ENCODE peak calls at places on chromosomes 11 and 22, in nine cellular contexts. I, L, O, S, H, J, F, V and B are unnamed samples.

GRCh38 chr22:16949561-16949960 is 58.5 kb downstream of the GAB4 start:
- DNase-seq in I (no peak), L (no peak), O (no peak), S (no peak), H (no peak), J (no peak), F (no peak), V (no peak), B (no peak)

GRCh38 chr11:86303257-86303656 is 1.2 kb downstream of the HIKESHI start:
- DNase-seq in I (no peak), L (no peak), O (no peak), S (peak; percentile 6), H (no peak), J (no peak), F (peak; percentile 39), V (no peak), B (no peak)

GRCh38 chr11:2592559-2593392 is 107.0 kb downstream of the KCNQ1OT1 start:
- DNase-seq in I (no peak), L (no peak), O (no peak), S (no peak), H (peak; percentile 10), J (no peak), F (no peak), V (no peak), B (no peak)

GRCh38 chr11:122398851-122399250 is 256.7 kb upstream of the UBASH3B start:
- DNase-seq in I (no peak), L (no peak), O (no peak), S (no peak), H (no peak), J (no peak), F (no peak), V (no peak), B (no peak)

GRCh38 chr11:70422692-70423522 is 24.6 kb downstream of the CTTN start:
- DNase-seq in I (no peak), L (no peak), O (no peak), S (no peak), H (no peak), J (no peak), F (no peak), V (no peak), B (no peak)

GRCh38 chr22:30922151-30922611 is 46.4 kb downstream of the MORC2 start:
- DNase-seq in I (peak; percentile 55), L (peak; percentile 69), O (peak; percentile 84), S (peak; percentile 11), H (peak; percentile 87), J (no peak), F (peak; percentile 25), V (peak; percentile 82), B (no peak)

GRCh38 chr11:23540101-23540561 is 679.9 kb upstream of the CCDC179 start:
- DNase-seq in I (no peak), L (no peak), O (peak; percentile 44), S (peak; percentile 32), H (peak; percentile 28), J (peak; percentile 41), F (peak; percentile 77), V (no peak), B (no peak)

GRCh38 chr22:28798810-28799124 is 1.6 kb downstream of the XBP1 start:
- DNase-seq in I (no peak), L (no peak), O (no peak), S (peak; percentile 11), H (no peak), J (no peak), F (no peak), V (no peak), B (no peak)

DNA sequence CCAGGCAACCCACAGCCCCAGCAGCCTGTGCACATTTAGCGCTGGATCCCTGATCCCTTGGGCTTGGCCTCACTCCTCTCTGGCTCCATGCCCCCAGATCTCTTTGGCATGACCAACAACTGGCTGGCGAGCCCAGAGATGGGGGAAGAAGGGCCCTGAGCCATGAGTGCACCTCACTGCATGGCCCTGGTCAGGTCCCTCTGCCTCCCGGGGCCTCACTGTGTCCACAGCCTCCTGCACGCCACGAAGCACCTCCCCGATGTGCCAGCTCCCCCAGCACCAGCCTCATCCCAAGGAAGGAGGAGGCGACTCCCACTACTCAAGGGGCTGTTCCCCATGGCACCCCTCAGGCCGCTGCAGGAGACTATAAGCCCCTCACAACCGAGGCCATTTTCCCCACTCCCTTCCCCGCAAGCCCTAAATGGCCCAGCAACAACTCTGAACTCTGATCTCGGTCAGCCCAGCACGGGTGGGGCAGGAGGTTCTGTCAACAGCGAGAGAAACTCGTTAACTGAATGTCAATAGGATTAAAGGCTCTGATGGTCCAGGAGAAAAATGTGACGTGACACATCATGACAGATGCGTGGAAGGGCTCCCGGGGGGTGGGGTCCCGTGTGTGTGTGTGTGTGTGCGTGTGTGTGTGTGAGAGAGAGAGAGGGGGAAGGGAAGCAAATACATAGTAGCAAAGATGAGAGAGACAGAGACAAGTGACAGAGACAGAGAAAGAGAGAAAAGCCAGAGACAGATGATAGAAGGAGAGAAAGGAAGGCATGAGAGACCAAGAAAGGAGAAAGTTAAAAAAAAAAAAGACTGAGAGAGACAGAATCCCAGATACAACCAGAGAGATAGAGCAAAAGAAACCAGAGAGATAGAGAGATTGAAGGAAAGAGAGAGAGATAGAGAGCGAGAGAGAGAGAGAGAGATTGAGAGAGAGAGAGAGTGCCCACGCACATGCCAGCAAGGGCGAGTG is 28.4 kb upstream of the SYT7 start:
- DNase-seq in I (no peak), L (no peak), O (no peak), S (no peak), H (no peak), J (no peak), F (no peak), V (peak; percentile 76), B (peak; percentile 75)
- TF ChIP-seq CTCF in I (no peak), L (no peak), O (no peak), S (no peak), H (no peak), J (no peak), F (no peak), V (no peak), B (no peak)

GRCh38 chr11:120835601-120836228 is 188.2 kb upstream of the TBCEL start:
- DNase-seq in I (no peak), L (no peak), O (no peak), S (no peak), H (peak; percentile 80), J (no peak), F (peak; percentile 38), V (no peak), B (no peak)
- TF ChIP-seq CTCF in I (no peak), L (no peak), O (no peak), S (no peak), H (no peak), J (no peak), F (no peak), V (no peak), B (no peak)

DNA sequence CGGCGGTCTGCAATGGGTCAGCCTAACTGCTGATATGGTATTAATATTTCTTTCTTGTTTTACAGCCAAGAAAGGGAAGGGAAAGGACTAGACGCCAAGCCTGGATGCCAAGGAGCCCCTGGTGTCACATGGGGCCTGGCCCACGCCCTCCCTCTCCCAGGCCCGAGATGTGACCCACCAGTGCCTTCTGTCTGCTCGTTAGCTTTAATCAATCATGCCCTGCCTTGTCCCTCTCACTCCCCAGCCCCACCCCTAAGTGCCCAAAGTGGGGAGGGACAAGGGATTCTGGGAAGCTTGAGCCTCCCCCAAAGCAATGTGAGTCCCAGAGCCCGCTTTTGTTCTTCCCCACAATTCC is 1.9 kb downstream of the MDK start:
- DNase-seq in I (no peak), L (no peak), O (no peak), S (no peak), H (no peak), J (no peak), F (no peak), V (no peak), B (no peak)
- TF ChIP-seq CTCF in I (no peak), L (no peak), O (no peak), S (no peak), H (no peak), J (no peak), F (no peak), V (no peak), B (peak; percentile 41)

DNA sequence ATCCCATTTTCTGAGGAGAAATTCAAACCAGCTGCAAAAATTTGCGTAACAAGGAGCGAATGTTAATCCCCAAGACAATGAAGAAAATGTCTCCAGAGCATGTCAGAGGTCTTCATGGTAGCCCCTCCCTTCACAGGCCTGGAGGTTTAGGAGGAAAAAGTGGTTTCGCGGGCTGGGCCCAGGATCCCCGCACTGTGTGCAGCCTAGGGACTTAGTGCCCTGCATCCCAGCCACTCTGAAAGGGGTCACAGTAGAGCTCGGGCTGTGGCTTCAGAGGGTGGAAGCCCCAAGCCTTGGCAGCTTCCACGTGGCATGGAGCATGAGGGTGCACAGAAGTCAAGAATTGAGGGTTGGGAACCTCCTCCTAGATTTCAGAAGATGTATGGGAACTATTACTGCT is 87.4 kb downstream of the BRD1 start:
- DNase-seq in I (peak; percentile 5), L (no peak), O (no peak), S (no peak), H (no peak), J (no peak), F (no peak), V (no peak), B (no peak)
- TF ChIP-seq CTCF in I (no peak), L (no peak), O (no peak), S (no peak), H (no peak), J (no peak), F (no peak), V (no peak), B (no peak)

GRCh38 chr11:612201-612960 is 3.4 kb downstream of the IRF7 start:
- DNase-seq in I (peak; percentile 76), L (no peak), O (no peak), S (no peak), H (no peak), J (no peak), F (no peak), V (peak; percentile 91), B (peak; percentile 63)
- TF ChIP-seq CTCF in I (no peak), L (no peak), O (no peak), S (peak; percentile 56), H (peak; percentile 29), J (no peak), F (peak; percentile 38), V (no peak), B (peak; percentile 39)

GRCh38 chr11:68457898-68458249 is 2.7 kb upstream of the PPP6R3 start:
- DNase-seq in I (no peak), L (no peak), O (no peak), S (no peak), H (no peak), J (no peak), F (no peak), V (peak; percentile 75), B (no peak)

GRCh38 chr11:68459886-68460740 is 439 bp upstream of the PPP6R3 start:
- DNase-seq in I (peak; percentile 96), L (peak; percentile 97), O (peak; percentile 99), S (peak; percentile 99), H (peak; percentile 99), J (peak; percentile 95), F (peak; percentile 99), V (peak; percentile 96), B (peak; percentile 97)

GRCh38 chr11:68461284-68461861 is 821 bp downstream of the PPP6R3 start:
- DNase-seq in I (no peak), L (no peak), O (no peak), S (no peak), H (no peak), J (no peak), F (peak; percentile 55), V (no peak), B (no peak)

GRCh38 chr11:68463714-68464113 is 3.2 kb downstream of the PPP6R3 start:
- DNase-seq in I (no peak), L (no peak), O (no peak), S (no peak), H (no peak), J (no peak), F (no peak), V (no peak), B (no peak)

GRCh38 chr11:68460741-68461283 is at the start of gene PPP6R3:
- DNase-seq in I (no peak), L (no peak), O (no peak), S (no peak), H (no peak), J (no peak), F (no peak), V (peak; percentile 67), B (no peak)
- TF ChIP-seq CTCF in I (no peak), L (peak; percentile 23), O (no peak), S (no peak), H (no peak), J (no peak), F (no peak), V (no peak), B (no peak)